ENCODE peak calls at places on chromosomes 16 and 17, in five cellular contexts. T, K, F, D and J are unnamed samples.

GRCh38 chr16:549544-550263 is 10.5 kb upstream of the PRR35 start:
- DNase-seq in F (no peak), D (no peak), K (no peak), T (no peak), J (no peak)

GRCh38 chr17:57959929-57960328 is 4.7 kb upstream of the CUEDC1 start:
- DNase-seq in F (no peak), D (no peak), K (no peak), T (no peak), J (no peak)

GRCh38 chr17:40510328-40510648 is 8.9 kb upstream of the TNS4 start:
- DNase-seq in D (no peak), K (no peak), F (no peak), T (no peak), J (no peak)

GRCh38 chr16:25093208-25094061 is 18.1 kb upstream of the LCMT1 start:
- DNase-seq in F (peak; percentile 49), D (no peak), K (no peak), T (no peak), J (no peak)

GRCh38 chr17:66964930-66965800 is 658 bp downstream of the CACNG4 start:
- DNase-seq in K (no peak), F (peak; percentile 19), D (no peak), T (no peak), J (no peak)

GRCh38 chr16:70453891-70454220 is 539 bp upstream of the FCSK start:
- DNase-seq in K (no peak), T (no peak), D (no peak), F (no peak), J (no peak)

GRCh38 chr17:63919311-63919723 is 678 bp upstream of the GH1 start:
- DNase-seq in D (peak; percentile 74), F (peak; percentile 86), T (peak; percentile 68), K (peak; percentile 66), J (peak; percentile 59)

GRCh38 chr17:12738624-12739023 is 50.7 kb upstream of the ARHGAP44 start:
- DNase-seq in K (no peak), D (no peak), F (no peak), T (no peak), J (no peak)

GRCh38 chr17:47694818-47695663 is 1.1 kb downstream of the TBKBP1 start:
- DNase-seq in D (peak; percentile 40), F (peak; percentile 68), T (peak; percentile 57), K (peak; percentile 62), J (no peak)

GRCh38 chr16:56652600-56652999 is 914 bp downstream of the MT1B start:
- DNase-seq in F (no peak), T (no peak), K (no peak), D (no peak), J (no peak)

GRCh38 chr17:28372203-28372944 is 880 bp downstream of the SARM1 start:
- DNase-seq in D (no peak), T (peak; percentile 32), K (peak; percentile 45), F (peak; percentile 34), J (no peak)

GRCh38 chr17:64278614-64279013 is 15.6 kb upstream of the TEX2 start:
- DNase-seq in T (no peak), F (peak; percentile 54), K (peak; percentile 53), D (no peak), J (no peak)

GRCh38 chr16:3625911-3626732 is 14.7 kb upstream of the SLX4 start:
- DNase-seq in F (no peak), T (no peak), K (peak; percentile 6), D (no peak), J (no peak)

GRCh38 chr17:78781339-78782304 is at the start of gene CYTH1:
- DNase-seq in F (peak; percentile 57), T (no peak), D (no peak), K (peak; percentile 50), J (no peak)

GRCh38 chr16:86697715-86698114 is 119.4 kb downstream of the FOXL1 start:
- DNase-seq in F (no peak), T (no peak), K (peak; percentile 74), D (no peak), J (no peak)

GRCh38 chr17:38735161-38735997 is 5.2 kb downstream of the CISD3 start:
- DNase-seq in K (peak; percentile 52), D (peak; percentile 82), F (peak; percentile 77), T (peak; percentile 75), J (peak; percentile 58)

GRCh38 chr17:81388612-81389367 is 6.5 kb upstream of the BAHCC1 start:
- DNase-seq in K (no peak), F (no peak), D (no peak), T (no peak), J (no peak)

GRCh38 chr16:7316266-7316888 is 16.3 kb upstream of the RBFOX1 start:
- DNase-seq in K (no peak), F (no peak), D (no peak), T (no peak), J (no peak)

GRCh38 chr17:71828182-71828596 is 292.6 kb upstream of the SOX9 start:
- DNase-seq in D (no peak), K (peak; percentile 45), T (no peak), F (no peak), J (no peak)

GRCh38 chr17:62892870-62893338 is 73.1 kb upstream of the TANC2 start:
- DNase-seq in K (peak; percentile 78), D (peak; percentile 5), T (no peak), F (peak; percentile 64), J (no peak)

GRCh38 chr17:20122236-20122879 is 113.2 kb downstream of the SPECC1 start:
- DNase-seq in T (no peak), D (no peak), K (no peak), F (no peak), J (no peak)

GRCh38 chr16:10100829-10101228 is 81.4 kb downstream of the GRIN2A start:
- DNase-seq in K (no peak), D (no peak), T (no peak), F (no peak), J (no peak)

GRCh38 chr16:24282129-24282528 is 26.0 kb downstream of the CACNG3 start:
- DNase-seq in D (no peak), F (no peak), K (no peak), T (no peak), J (no peak)

GRCh38 chr17:18217412-18218015 is 7.9 kb upstream of the LLGL1 start:
- DNase-seq in K (peak; percentile 67), D (peak; percentile 70), F (peak; percentile 87), T (peak; percentile 74), J (peak; percentile 57)

GRCh38 chr16:73231969-73232554 is 184.1 kb upstream of the ZFHX3 start:
- DNase-seq in D (no peak), K (no peak), F (no peak), T (no peak), J (no peak)